ENCODE peak calls at places on chromosome X, in six cellular contexts. One of them, this sample, is unnamed.

GRCh38 chrX:50450324-50450723 is 20.3 kb downstream of the DGKK start:
- DNase-seq in colonic mucosa: no peak
- DNase-seq in stimulated activated CD4-positive, alpha-beta T cell treated with anti-CD3 and anti-CD28 coated beads, TNF-alpha, amount 100 ng/mL, for 48 hours: no peak
- DNase-seq in Caki2: no peak
- DNase-seq in foreskin fibroblast: no peak
- DNase-seq in SW480: no peak
- DNase-seq in this sample: no peak

GRCh38 chrX:133544105-133544504 is 128.8 kb upstream of the GPC4 start:
- DNase-seq in Caki2: peak
- DNase-seq in stimulated activated CD4-positive, alpha-beta T cell treated with anti-CD3 and anti-CD28 coated beads, TNF-alpha, amount 100 ng/mL, for 48 hours: no peak
- DNase-seq in foreskin fibroblast: peak
- DNase-seq in colonic mucosa: no peak
- DNase-seq in SW480: peak
- DNase-seq in this sample: no peak

GRCh38 chrX:23787745-23788118 is 4.8 kb downstream of the SAT1 start:
- DNase-seq in SW480: no peak
- DNase-seq in foreskin fibroblast: no peak
- DNase-seq in stimulated activated CD4-positive, alpha-beta T cell treated with anti-CD3 and anti-CD28 coated beads, TNF-alpha, amount 100 ng/mL, for 48 hours: no peak
- DNase-seq in Caki2: no peak
- DNase-seq in colonic mucosa: no peak
- DNase-seq in this sample: no peak

GRCh38 chrX:130083656-130084382 is 26.5 kb downstream of the ELF4 start:
- DNase-seq in stimulated activated CD4-positive, alpha-beta T cell treated with anti-CD3 and anti-CD28 coated beads, TNF-alpha, amount 100 ng/mL, for 48 hours: no peak
- DNase-seq in foreskin fibroblast: no peak
- DNase-seq in SW480: no peak
- DNase-seq in colonic mucosa: no peak
- DNase-seq in Caki2: no peak
- DNase-seq in this sample: no peak

GRCh38 chrX:112642349-112642748 is 37.4 kb downstream of the LHFPL1 start:
- DNase-seq in colonic mucosa: peak
- DNase-seq in stimulated activated CD4-positive, alpha-beta T cell treated with anti-CD3 and anti-CD28 coated beads, TNF-alpha, amount 100 ng/mL, for 48 hours: no peak
- DNase-seq in SW480: peak
- DNase-seq in foreskin fibroblast: peak
- DNase-seq in Caki2: peak
- DNase-seq in this sample: no peak

GRCh38 chrX:11665144-11666040 is at the start of gene ARHGAP6:
- DNase-seq in SW480: no peak
- DNase-seq in stimulated activated CD4-positive, alpha-beta T cell treated with anti-CD3 and anti-CD28 coated beads, TNF-alpha, amount 100 ng/mL, for 48 hours: no peak
- DNase-seq in colonic mucosa: peak
- DNase-seq in Caki2: peak
- DNase-seq in foreskin fibroblast: peak
- DNase-seq in this sample: no peak

GRCh38 chrX:28188526-28188925 is 207.3 kb upstream of the DCAF8L1 start:
- DNase-seq in Caki2: no peak
- DNase-seq in stimulated activated CD4-positive, alpha-beta T cell treated with anti-CD3 and anti-CD28 coated beads, TNF-alpha, amount 100 ng/mL, for 48 hours: no peak
- DNase-seq in SW480: peak
- DNase-seq in foreskin fibroblast: no peak
- DNase-seq in colonic mucosa: no peak
- DNase-seq in this sample: no peak

GRCh38 chrX:109826954-109827708 is 94.1 kb upstream of the ACSL4 start:
- DNase-seq in stimulated activated CD4-positive, alpha-beta T cell treated with anti-CD3 and anti-CD28 coated beads, TNF-alpha, amount 100 ng/mL, for 48 hours: no peak
- DNase-seq in SW480: peak
- DNase-seq in colonic mucosa: no peak
- DNase-seq in foreskin fibroblast: peak
- DNase-seq in Caki2: peak
- DNase-seq in this sample: no peak

GRCh38 chrX:153877571-153878261 is 8.3 kb downstream of the L1CAM start:
- DNase-seq in SW480: no peak
- DNase-seq in foreskin fibroblast: no peak
- DNase-seq in stimulated activated CD4-positive, alpha-beta T cell treated with anti-CD3 and anti-CD28 coated beads, TNF-alpha, amount 100 ng/mL, for 48 hours: no peak
- DNase-seq in Caki2: no peak
- DNase-seq in colonic mucosa: no peak
- DNase-seq in this sample: no peak

GRCh38 chrX:68833448-68833805 is 4.6 kb downstream of the EFNB1 start:
- DNase-seq in Caki2: no peak
- DNase-seq in SW480: no peak
- DNase-seq in foreskin fibroblast: no peak
- DNase-seq in colonic mucosa: peak
- DNase-seq in stimulated activated CD4-positive, alpha-beta T cell treated with anti-CD3 and anti-CD28 coated beads, TNF-alpha, amount 100 ng/mL, for 48 hours: no peak
- DNase-seq in this sample: no peak

GRCh38 chrX:16023790-16024734 is 99.3 kb upstream of the GRPR start:
- DNase-seq in SW480: peak
- DNase-seq in stimulated activated CD4-positive, alpha-beta T cell treated with anti-CD3 and anti-CD28 coated beads, TNF-alpha, amount 100 ng/mL, for 48 hours: no peak
- DNase-seq in colonic mucosa: no peak
- DNase-seq in Caki2: peak
- DNase-seq in foreskin fibroblast: peak
- DNase-seq in this sample: no peak

GRCh38 chrX:68498044-68498507 is 775 bp upstream of the YIPF6 start:
- DNase-seq in SW480: no peak
- DNase-seq in foreskin fibroblast: no peak
- DNase-seq in stimulated activated CD4-positive, alpha-beta T cell treated with anti-CD3 and anti-CD28 coated beads, TNF-alpha, amount 100 ng/mL, for 48 hours: no peak
- DNase-seq in colonic mucosa: no peak
- DNase-seq in Caki2: peak
- DNase-seq in this sample: peak

GRCh38 chrX:138775501-138775900 is 64.0 kb upstream of the FGF13 start:
- DNase-seq in Caki2: peak
- DNase-seq in SW480: peak
- DNase-seq in stimulated activated CD4-positive, alpha-beta T cell treated with anti-CD3 and anti-CD28 coated beads, TNF-alpha, amount 100 ng/mL, for 48 hours: no peak
- DNase-seq in colonic mucosa: no peak
- DNase-seq in foreskin fibroblast: peak
- DNase-seq in this sample: no peak

GRCh38 chrX:81338924-81339323 is 137.0 kb downstream of the SH3BGRL start:
- DNase-seq in colonic mucosa: no peak
- DNase-seq in stimulated activated CD4-positive, alpha-beta T cell treated with anti-CD3 and anti-CD28 coated beads, TNF-alpha, amount 100 ng/mL, for 48 hours: no peak
- DNase-seq in SW480: no peak
- DNase-seq in foreskin fibroblast: no peak
- DNase-seq in Caki2: no peak
- DNase-seq in this sample: no peak

GRCh38 chrX:45801554-45801953 is 600.9 kb upstream of the DIPK2B start:
- DNase-seq in Caki2: peak
- DNase-seq in SW480: peak
- DNase-seq in stimulated activated CD4-positive, alpha-beta T cell treated with anti-CD3 and anti-CD28 coated beads, TNF-alpha, amount 100 ng/mL, for 48 hours: no peak
- DNase-seq in foreskin fibroblast: peak
- DNase-seq in colonic mucosa: no peak
- DNase-seq in this sample: no peak

GRCh38 chrX:150361777-150362351 is 1.3 kb upstream of the MAMLD1 start:
- DNase-seq in stimulated activated CD4-positive, alpha-beta T cell treated with anti-CD3 and anti-CD28 coated beads, TNF-alpha, amount 100 ng/mL, for 48 hours: no peak
- DNase-seq in SW480: peak
- DNase-seq in colonic mucosa: no peak
- DNase-seq in Caki2: no peak
- DNase-seq in foreskin fibroblast: peak
- DNase-seq in this sample: no peak

GRCh38 chrX:70292788-70293187 is 2.9 kb downstream of the KIF4A start:
- DNase-seq in colonic mucosa: no peak
- DNase-seq in Caki2: no peak
- DNase-seq in SW480: no peak
- DNase-seq in stimulated activated CD4-positive, alpha-beta T cell treated with anti-CD3 and anti-CD28 coated beads, TNF-alpha, amount 100 ng/mL, for 48 hours: no peak
- DNase-seq in foreskin fibroblast: peak
- DNase-seq in this sample: no peak

This sample was measured in NCI-H510A.